ENCODE peak calls at places on chromosomes 11 and 22, in four cellular contexts. Q is mesenchymal stem cell, B is left lobe of liver, E is HFFc6. M is an unnamed sample.

GRCh38 chr11:118625036-118625690 is 17.7 kb downstream of the PHLDB1 start:
- DNase-seq in Q (no peak), B (no peak), E (no peak), M (no peak)

GRCh38 chr22:48045369-48045768 is 1282.9 kb downstream of the TBC1D22A start:
- DNase-seq in Q (no peak), B (no peak), E (no peak), M (no peak)

GRCh38 chr11:69463181-69463891 is 18.1 kb upstream of the LINC01488 start:
- DNase-seq in Q (peak), B (no peak), E (peak), M (peak)

GRCh38 chr11:128669491-128669890 is 24.4 kb upstream of the FLI1 start:
- DNase-seq in Q (peak), B (no peak), E (peak), M (no peak)

GRCh38 chr11:57150454-57150917 is 31.3 kb upstream of the LRRC55 start:
- DNase-seq in Q (no peak), B (no peak), E (peak), M (no peak)

GRCh38 chr11:129323896-129324522 is 51.6 kb upstream of the BARX2 start:
- DNase-seq in Q (peak), B (peak), E (no peak), M (peak)

GRCh38 chr11:111006207-111006606 is 239.3 kb upstream of the POU2AF2 start:
- DNase-seq in Q (no peak), B (no peak), E (no peak), M (no peak)

GRCh38 chr22:23695748-23696325 is 5.0 kb downstream of the RGL4 start:
- DNase-seq in Q (no peak), B (no peak), E (no peak), M (no peak)

GRCh38 chr11:3186166-3186953 is 21.2 kb upstream of the OSBPL5 start:
- DNase-seq in Q (no peak), B (no peak), E (no peak), M (no peak)

GRCh38 chr11:117743121-117743815 is 53.7 kb downstream of the DSCAML1 start:
- DNase-seq in Q (no peak), B (no peak), E (no peak), M (no peak)

GRCh38 chr11:126123686-126124085 is 61.0 kb upstream of the CDON start:
- DNase-seq in Q (no peak), B (no peak), E (no peak), M (no peak)

GRCh38 chr22:49724030-49724892 is 103.4 kb downstream of the BRD1 start:
- DNase-seq in Q (no peak), B (no peak), E (no peak), M (no peak)

GRCh38 chr11:117096140-117096972 is 1.9 kb downstream of the SIK3 start:
- DNase-seq in Q (peak), B (peak), E (peak), M (peak)

GRCh38 chr22:45007946-45008852 is 1.6 kb downstream of the PHF21B start:
- DNase-seq in Q (peak), B (no peak), E (no peak), M (peak)

GRCh38 chr11:110356769-110357671 is 60.6 kb upstream of the RDX start:
- DNase-seq in Q (peak), B (no peak), E (peak), M (peak)

GRCh38 chr11:131858495-131858894 is 488.1 kb downstream of the NTM start:
- DNase-seq in Q (no peak), B (no peak), E (no peak), M (no peak)

GRCh38 chr11:109981028-109981636 is 112.1 kb upstream of the ZC3H12C start:
- DNase-seq in Q (no peak), B (no peak), E (no peak), M (no peak)

GRCh38 chr11:78467370-78467769 is 49.8 kb upstream of the GAB2 start:
- DNase-seq in Q (no peak), B (no peak), E (no peak), M (no peak)

GRCh38 chr22:22604326-22605073 is 39.9 kb upstream of the GGTLC2 start:
- DNase-seq in Q (no peak), B (no peak), E (no peak), M (no peak)

GRCh38 chr11:93577291-93577690 is 34.1 kb upstream of the SMCO4 start:
- DNase-seq in Q (no peak), B (no peak), E (peak), M (peak)

GRCh38 chr11:121023848-121024751 is at the start of gene TBCEL:
- DNase-seq in Q (peak), B (peak), E (peak), M (peak)

GRCh38 chr22:26134654-26135330 is 34.5 kb upstream of the SEZ6L start:
- DNase-seq in Q (no peak), B (no peak), E (no peak), M (no peak)

GRCh38 chr22:46501701-46502100 is 35.7 kb downstream of the CELSR1 start:
- DNase-seq in Q (peak), B (no peak), E (peak), M (peak)

GRCh38 chr11:58286249-58286648 is 18.2 kb upstream of the OR10W1 start:
- DNase-seq in Q (peak), B (no peak), E (peak), M (peak)

GRCh38 chr11:73269353-73270088 is 2.6 kb upstream of the P2RY6 start:
- DNase-seq in Q (no peak), B (peak), E (no peak), M (no peak)

GRCh38 chr11:95361180-95361579 is 130.2 kb upstream of the SESN3 start:
- DNase-seq in Q (no peak), B (no peak), E (no peak), M (no peak)

GRCh38 chr11:129814244-129814992 is 1.2 kb upstream of the TMEM45B start:
- DNase-seq in Q (no peak), B (no peak), E (no peak), M (no peak)

M was measured in foreskin fibroblast.